ENCODE peak calls at places on chromosome 21, in eight cellular contexts. F is NCI-H1105 treated with DMSO at 0.1 percent for 48 hours; M is progenitor cell of endocrine pancreas; X is NCI-H1092; Y is T-helper 17 cell; E is Peyer's patch; I is CD8-positive, alpha-beta memory T cell; R is mesendoderm. V is an unnamed sample.

GRCh38 chr21:45496151-45496967 is 45.9 kb downstream of the SLC19A1 start:
- DNase-seq in F (no peak), M (no peak), X (no peak), Y (no peak), E (no peak), I (no peak), R (no peak), V (no peak)

GRCh38 chr21:45613881-45614280 is 29.6 kb upstream of the PCBP3 start:
- DNase-seq in F (no peak), M (no peak), X (no peak), Y (no peak), E (no peak), I (no peak), R (no peak), V (no peak)

GRCh38 chr21:25790122-25790951 is 55.6 kb downstream of the GABPA start:
- DNase-seq in F (peak), M (no peak), X (peak), Y (no peak), E (no peak), I (no peak), R (peak), V (peak)

GRCh38 chr21:46346296-46347202 is 22.6 kb downstream of the PCNT start:
- DNase-seq in F (no peak), M (no peak), X (no peak), Y (no peak), E (no peak), I (no peak), R (no peak), V (no peak)

GRCh38 chr21:41762236-41762635 is 4.6 kb downstream of the RIPK4 start:
- DNase-seq in F (peak), M (no peak), X (no peak), Y (no peak), E (no peak), I (no peak), R (peak), V (peak)

GRCh38 chr21:34280389-34280795 is 83.4 kb upstream of the KCNE2 start:
- DNase-seq in F (no peak), M (no peak), X (no peak), Y (no peak), E (no peak), I (no peak), R (no peak), V (no peak)

GRCh38 chr21:37041706-37042271 is 31.1 kb downstream of the PIGP start:
- DNase-seq in F (peak), M (no peak), X (no peak), Y (no peak), E (no peak), I (no peak), R (peak), V (peak)

GRCh38 chr21:42777064-42777756 is 102.1 kb downstream of the WDR4 start:
- DNase-seq in F (no peak), M (no peak), X (no peak), Y (no peak), E (no peak), I (no peak), R (no peak), V (no peak)

GRCh38 chr21:36516271-36516670 is 36.3 kb upstream of the CLDN14 start:
- DNase-seq in F (no peak), M (no peak), X (no peak), Y (no peak), E (no peak), I (no peak), R (no peak), V (no peak)

GRCh38 chr21:34795152-34796141 is 126.7 kb downstream of the CLIC6 start:
- DNase-seq in F (no peak), M (no peak), X (no peak), Y (no peak), E (peak), I (no peak), R (no peak), V (no peak)

GRCh38 chr21:14773777-14774345 is 227.7 kb upstream of the SAMSN1 start:
- DNase-seq in F (peak), M (no peak), X (no peak), Y (peak), E (peak), I (peak), R (peak), V (peak)

GRCh38 chr21:39097981-39098380 is 85.3 kb downstream of the PSMG1 start:
- DNase-seq in F (no peak), M (no peak), X (no peak), Y (no peak), E (no peak), I (no peak), R (no peak), V (no peak)

GRCh38 chr21:45335761-45336534 is 48.3 kb upstream of the POFUT2 start:
- DNase-seq in F (no peak), M (no peak), X (no peak), Y (no peak), E (no peak), I (no peak), R (no peak), V (no peak)

GRCh38 chr21:31570824-31571425 is 88.6 kb upstream of the SOD1 start:
- DNase-seq in F (no peak), M (no peak), X (no peak), Y (no peak), E (no peak), I (no peak), R (no peak), V (no peak)